ENCODE peak calls at places on chromosomes 7 and 10, in nine cellular contexts. N is adipocyte, S is hypothalamus, Y is AG20443, T is memory B cell, E is fibroblast of lung, F is ELR, G is iPS-NIHi11, K is A549. Q is an unnamed sample.

GRCh38 chr10:115118346-115118745 is 25.2 kb downstream of the ATRNL1 start:
- DNase-seq in S (no peak), T (no peak), F (no peak), G (no peak), N (no peak), Y (no peak), K (no peak), E (no peak), Q (no peak)

GRCh38 chr7:35257251-35258124 is 3.6 kb upstream of the TBX20 start:
- DNase-seq in G (peak; percentile 36), F (no peak), N (no peak), E (no peak), T (no peak), S (no peak), K (no peak), Y (no peak), Q (no peak)

GRCh38 chr7:73799282-73800141 is 29.4 kb upstream of the CLDN3 start:
- DNase-seq in K (peak; percentile 24), F (peak; percentile 36), Y (no peak), G (no peak), E (no peak), T (no peak), S (no peak), N (no peak), Q (no peak)

GRCh38 chr10:110044681-110045080 is 36.9 kb downstream of the ADD3 start:
- DNase-seq in E (no peak), Y (no peak), G (no peak), S (no peak), N (no peak), T (no peak), F (no peak), K (no peak), Q (no peak)

GRCh38 chr7:132655071-132655761 is 78.9 kb upstream of the PLXNA4 start:
- DNase-seq in E (peak; percentile 5), S (peak; percentile 9), T (no peak), Y (peak; percentile 41), N (peak; percentile 9), K (no peak), G (peak; percentile 45), F (peak; percentile 30), Q (no peak)

GRCh38 chr7:47535704-47536628 is 45.9 kb downstream of the TNS3 start:
- DNase-seq in S (no peak), T (no peak), K (no peak), Y (no peak), E (no peak), G (no peak), N (peak; percentile 63), F (no peak), Q (no peak)

GRCh38 chr10:97025613-97026242 is 160.0 kb downstream of the SLIT1 start:
- DNase-seq in T (peak; percentile 44), S (peak; percentile 72), G (peak; percentile 79), F (peak; percentile 47), N (peak; percentile 39), K (peak; percentile 75), E (peak; percentile 66), Y (peak; percentile 69), Q (peak; percentile 29)

GRCh38 chr7:159091480-159092475 is 52.9 kb downstream of the VIPR2 start:
- DNase-seq in T (no peak), E (no peak), S (no peak), G (no peak), F (no peak), N (no peak), K (no peak), Y (no peak), Q (no peak)

GRCh38 chr7:33155811-33156210 is 26.4 kb downstream of the BBS9 start:
- DNase-seq in F (peak; percentile 55), G (no peak), E (peak; percentile 53), T (no peak), S (no peak), Y (no peak), N (peak; percentile 74), K (no peak), Q (no peak)

GRCh38 chr10:79021331-79021907 is 47.3 kb upstream of the ZMIZ1 start:
- DNase-seq in G (no peak), Y (no peak), S (no peak), K (no peak), F (no peak), T (no peak), N (no peak), E (no peak), Q (no peak)

GRCh38 chr7:641269-641671 is 85.2 kb upstream of the DNAAF5 start:
- DNase-seq in T (no peak), F (peak; percentile 10), S (no peak), K (peak; percentile 61), N (no peak), E (peak; percentile 22), G (peak; percentile 46), Y (no peak), Q (no peak)

GRCh38 chr10:123143162-123143824 is 4.6 kb upstream of the HMX2 start:
- DNase-seq in G (no peak), K (no peak), Y (no peak), F (no peak), T (no peak), S (no peak), N (no peak), E (no peak), Q (no peak)

GRCh38 chr10:49569031-49569765 is 30.3 kb upstream of the ERCC6 start:
- DNase-seq in S (no peak), Y (peak; percentile 66), G (no peak), F (peak; percentile 65), E (peak; percentile 31), K (no peak), N (peak; percentile 79), T (no peak), Q (no peak)

GRCh38 chr10:132382231-132382922 is 14.6 kb upstream of the PWWP2B start:
- DNase-seq in S (no peak), E (no peak), N (peak; percentile 40), T (no peak), F (peak; percentile 43), Y (peak; percentile 86), K (no peak), G (no peak), Q (no peak)

GRCh38 chr7:134850048-134850447 is 70.6 kb downstream of the CALD1 start:
- DNase-seq in E (no peak), S (no peak), T (no peak), N (no peak), K (no peak), Y (no peak), F (no peak), G (no peak), Q (no peak)

GRCh38 chr7:89837515-89837914 is 316.8 kb upstream of the STEAP1 start:
- DNase-seq in S (no peak), E (peak; percentile 7), Y (peak; percentile 10), K (no peak), N (no peak), T (no peak), G (no peak), F (no peak), Q (peak; percentile 45)

GRCh38 chr7:1187127-1187526 is 27.1 kb upstream of the ZFAND2A start:
- DNase-seq in T (no peak), S (no peak), K (no peak), N (no peak), Y (no peak), G (no peak), E (no peak), F (no peak), Q (no peak)

GRCh38 chr10:81135851-81136250 is 598.1 kb downstream of the SH2D4B start:
- DNase-seq in S (no peak), F (no peak), E (no peak), T (no peak), N (no peak), K (no peak), Y (no peak), G (no peak), Q (no peak)

GRCh38 chr7:91264924-91265681 is 870 bp downstream of the FZD1 start:
- DNase-seq in G (peak; percentile 42), F (peak; percentile 74), K (peak; percentile 65), T (peak; percentile 26), S (peak; percentile 65), E (peak; percentile 80), Y (peak; percentile 59), N (peak; percentile 78), Q (peak; percentile 46)

GRCh38 chr7:157032644-157033482 is 22.4 kb upstream of the MNX1 start:
- DNase-seq in E (no peak), T (no peak), Y (no peak), G (no peak), S (no peak), N (no peak), K (no peak), F (peak; percentile 57), Q (no peak)

GRCh38 chr10:92508866-92509265 is 65.0 kb downstream of the IDE start:
- DNase-seq in Y (no peak), F (no peak), K (no peak), S (no peak), N (no peak), T (no peak), E (no peak), G (no peak), Q (no peak)

GRCh38 chr7:102845351-102845750 is 67.4 kb upstream of the LRRC17 start:
- DNase-seq in N (no peak), Y (no peak), K (no peak), G (no peak), F (peak; percentile 18), S (no peak), E (no peak), T (no peak), Q (no peak)

GRCh38 chr7:96739167-96739566 is 29.5 kb upstream of the SEM1 start:
- DNase-seq in E (no peak), S (no peak), Y (no peak), G (no peak), N (no peak), T (no peak), F (no peak), K (no peak), Q (no peak)

GRCh38 chr10:3470191-3470590 is 297.6 kb upstream of the PITRM1 start:
- DNase-seq in Y (no peak), G (no peak), N (no peak), K (no peak), T (no peak), E (no peak), S (no peak), F (no peak), Q (no peak)

GRCh38 chr7:5591547-5591899 is 167.9 kb upstream of the TNRC18 start:
- DNase-seq in S (no peak), N (peak; percentile 89), K (peak; percentile 74), F (peak; percentile 91), Y (peak; percentile 86), G (peak; percentile 47), T (no peak), E (peak; percentile 62), Q (no peak)

GRCh38 chr10:26798298-26798697 is 62.5 kb downstream of the ABI1 start:
- DNase-seq in Y (no peak), F (no peak), E (no peak), G (no peak), T (no peak), K (no peak), N (no peak), S (no peak), Q (no peak)

GRCh38 chr7:134752006-134752760 is 27.3 kb upstream of the CALD1 start:
- DNase-seq in Y (peak; percentile 28), E (peak; percentile 34), T (no peak), N (peak; percentile 58), G (no peak), K (no peak), F (peak; percentile 70), S (no peak), Q (no peak)

GRCh38 chr7:131591674-131592328 is 35.4 kb upstream of the PODXL start:
- DNase-seq in G (peak; percentile 59), N (no peak), Y (no peak), S (no peak), K (no peak), F (no peak), T (no peak), E (no peak), Q (no peak)

GRCh38 chr10:131174651-131175540 is 136.6 kb downstream of the TCERG1L start:
- DNase-seq in N (no peak), T (no peak), E (no peak), G (no peak), K (no peak), S (no peak), Y (no peak), F (no peak), Q (no peak)

GRCh38 chr10:12628153-12628552 is 278.8 kb downstream of the CAMK1D start:
- DNase-seq in G (no peak), F (no peak), T (no peak), S (no peak), Y (no peak), K (no peak), E (no peak), N (no peak), Q (no peak)

GRCh38 chr7:116354171-116354545 is 143.8 kb downstream of the TES start:
- DNase-seq in T (no peak), K (peak; percentile 26), S (no peak), G (no peak), Y (peak; percentile 37), E (peak; percentile 97), N (peak; percentile 47), F (no peak), Q (no peak)